ENCODE peak calls at places on chromosomes 16 and 17, in six cellular contexts. J is NCI-H1417, L is transverse colon, D is ovary, I is pulmonary artery endothelial cell, Z is prostate gland. B is an unnamed sample.

GRCh38 chr16:68447721-68448359 is 468 bp downstream of the SMPD3 start:
- DNase-seq in J (peak; percentile 23), L (no peak), D (no peak), I (no peak), Z (no peak), B (no peak)

GRCh38 chr17:66040402-66040801 is 151.5 kb downstream of the CEP112 start:
- DNase-seq in J (no peak), L (no peak), D (no peak), I (no peak), Z (no peak), B (no peak)

GRCh38 chr17:83180996-83181481 is 101.6 kb downstream of the METRNL start:
- DNase-seq in J (no peak), L (no peak), D (no peak), I (no peak), Z (no peak), B (no peak)

GRCh38 chr16:23991044-23991443 is 155.3 kb downstream of the PRKCB start:
- DNase-seq in J (no peak), L (no peak), D (no peak), I (no peak), Z (no peak), B (no peak)

GRCh38 chr17:75820411-75821080 is 23.7 kb downstream of the UNC13D start:
- DNase-seq in J (no peak), L (no peak), D (no peak), I (no peak), Z (no peak), B (no peak)

GRCh38 chr17:72107100-72107499 is 13.7 kb upstream of the SOX9 start:
- DNase-seq in J (no peak), L (no peak), D (no peak), I (no peak), Z (no peak), B (no peak)

GRCh38 chr16:46974352-46974751 is 878 bp upstream of the DNAJA2 start:
- DNase-seq in J (no peak), L (no peak), D (no peak), I (no peak), Z (no peak), B (peak; percentile 13)

GRCh38 chr17:64173646-64174045 is 43.7 kb upstream of the ERN1 start:
- DNase-seq in J (no peak), L (no peak), D (no peak), I (no peak), Z (no peak), B (no peak)

GRCh38 chr17:6862822-6863221 is 31.3 kb upstream of the TEKT1 start:
- DNase-seq in J (no peak), L (no peak), D (no peak), I (no peak), Z (no peak), B (no peak)

GRCh38 chr17:28811594-28812135 is 30.9 kb downstream of the FAM222B start:
- DNase-seq in J (no peak), L (peak; percentile 21), D (no peak), I (no peak), Z (peak; percentile 7), B (peak; percentile 64)

GRCh38 chr16:20241321-20241720 is 86.0 kb downstream of the GP2 start:
- DNase-seq in J (no peak), L (no peak), D (no peak), I (no peak), Z (no peak), B (no peak)

GRCh38 chr16:66603537-66604375 is 748 bp upstream of the CMTM3 start:
- DNase-seq in J (no peak), L (peak; percentile 59), D (peak; percentile 85), I (no peak), Z (peak; percentile 42), B (peak; percentile 62)

GRCh38 chr16:56364865-56365264 is 60.5 kb downstream of the AMFR start:
- DNase-seq in J (no peak), L (no peak), D (no peak), I (no peak), Z (no peak), B (no peak)

GRCh38 chr17:17170346-17170976 is 35.7 kb downstream of the PLD6 start:
- DNase-seq in J (no peak), L (no peak), D (no peak), I (no peak), Z (peak; percentile 41), B (no peak)

GRCh38 chr17:62075308-62075815 is 10.3 kb upstream of the MED13 start:
- DNase-seq in J (no peak), L (no peak), D (no peak), I (no peak), Z (no peak), B (no peak)

GRCh38 chr17:13385481-13385907 is 216.2 kb downstream of the HS3ST3A1 start:
- DNase-seq in J (no peak), L (no peak), D (no peak), I (no peak), Z (no peak), B (no peak)

GRCh38 chr16:29809850-29810698 is 1.9 kb upstream of the PRRT2 start:
- DNase-seq in J (no peak), L (no peak), D (peak; percentile 55), I (no peak), Z (no peak), B (no peak)

GRCh38 chr16:20004931-20005330 is 68.8 kb downstream of the GPR139 start:
- DNase-seq in J (no peak), L (no peak), D (no peak), I (no peak), Z (no peak), B (no peak)

GRCh38 chr16:68111379-68111778 is 26.2 kb downstream of the NFATC3 start:
- DNase-seq in J (no peak), L (no peak), D (no peak), I (no peak), Z (no peak), B (no peak)

GRCh38 chr17:19317359-19318095 is 45.0 kb downstream of the B9D1 start:
- DNase-seq in J (peak; percentile 56), L (peak; percentile 86), D (peak; percentile 94), I (no peak), Z (no peak), B (peak; percentile 27)

GRCh38 chr16:21987498-21987897 is 13.4 kb downstream of the PDZD9 start:
- DNase-seq in J (no peak), L (no peak), D (no peak), I (no peak), Z (no peak), B (no peak)

GRCh38 chr16:4612977-4613635 is 1.6 kb downstream of the UBALD1 start:
- DNase-seq in J (no peak), L (no peak), D (no peak), I (no peak), Z (no peak), B (no peak)

GRCh38 chr17:17051380-17051779 is 9.1 kb downstream of the MPRIP start:
- DNase-seq in J (no peak), L (no peak), D (peak; percentile 31), I (no peak), Z (no peak), B (no peak)

GRCh38 chr16:74592847-74593246 is 14.1 kb downstream of the GLG1 start:
- DNase-seq in J (no peak), L (no peak), D (no peak), I (no peak), Z (no peak), B (no peak)

GRCh38 chr17:3870871-3871306 is 22.0 kb downstream of the CAMKK1 start:
- DNase-seq in J (no peak), L (peak; percentile 34), D (no peak), I (no peak), Z (no peak), B (peak; percentile 43)

GRCh38 chr17:43645765-43646481 is 15.8 kb downstream of the MEOX1 start:
- DNase-seq in J (no peak), L (peak; percentile 37), D (peak; percentile 86), I (peak; percentile 19), Z (no peak), B (peak; percentile 86)

GRCh38 chr17:38539386-38539785 is 66.4 kb downstream of the SRCIN1 start:
- DNase-seq in J (peak; percentile 18), L (no peak), D (no peak), I (no peak), Z (no peak), B (no peak)

GRCh38 chr17:13609953-13610352 is 8.2 kb upstream of the HS3ST3A1 start:
- DNase-seq in J (no peak), L (no peak), D (no peak), I (no peak), Z (no peak), B (no peak)